ENCODE peak calls at places on chromosome 9, in four cellular contexts. One of them, this sample, is unnamed.

GRCh38 chr9:134208981-134209725 is 44.8 kb upstream of the RNU6ATAC start:
- DNase-seq in lower lobe of right lung: peak; percentile 29
- DNase-seq in epithelial cell of esophagus: no peak
- DNase-seq in PC-9: no peak
- DNase-seq in this sample: no peak

GRCh38 chr9:125404733-125405132 is 143.1 kb downstream of the GAPVD1 start:
- DNase-seq in lower lobe of right lung: no peak
- DNase-seq in epithelial cell of esophagus: no peak
- DNase-seq in PC-9: no peak
- DNase-seq in this sample: no peak

GRCh38 chr9:72982161-72982799 is 29.4 kb upstream of the ALDH1A1 start:
- DNase-seq in lower lobe of right lung: no peak
- DNase-seq in epithelial cell of esophagus: peak; percentile 31
- DNase-seq in PC-9: no peak
- DNase-seq in this sample: no peak

GRCh38 chr9:114612272-114612923 is 1.3 kb downstream of the TMEM268 start:
- DNase-seq in lower lobe of right lung: no peak
- DNase-seq in epithelial cell of esophagus: no peak
- DNase-seq in PC-9: no peak
- DNase-seq in this sample: no peak

GRCh38 chr9:5186416-5187169 is 1.2 kb upstream of the INSL6 start:
- DNase-seq in lower lobe of right lung: no peak
- DNase-seq in epithelial cell of esophagus: peak; percentile 82
- DNase-seq in PC-9: peak; percentile 44
- DNase-seq in this sample: peak; percentile 69

GRCh38 chr9:93288891-93289883 is 105.2 kb downstream of the WNK2 start:
- DNase-seq in lower lobe of right lung: peak; percentile 35
- DNase-seq in epithelial cell of esophagus: peak; percentile 43
- DNase-seq in PC-9: peak; percentile 85
- DNase-seq in this sample: no peak

GRCh38 chr9:99633260-99633659 is 188.4 kb upstream of the NR4A3 start:
- DNase-seq in lower lobe of right lung: no peak
- DNase-seq in epithelial cell of esophagus: no peak
- DNase-seq in PC-9: no peak
- DNase-seq in this sample: no peak

GRCh38 chr9:16309350-16310271 is 560.9 kb downstream of the BNC2 start:
- DNase-seq in lower lobe of right lung: no peak
- DNase-seq in epithelial cell of esophagus: peak; percentile 27
- DNase-seq in PC-9: no peak
- DNase-seq in this sample: no peak

GRCh38 chr9:89274838-89275237 is 36.2 kb upstream of the CKS2 start:
- DNase-seq in lower lobe of right lung: no peak
- DNase-seq in epithelial cell of esophagus: peak; percentile 72
- DNase-seq in PC-9: no peak
- DNase-seq in this sample: no peak

GRCh38 chr9:78821126-78821822 is 524.3 kb downstream of the PSAT1 start:
- DNase-seq in lower lobe of right lung: no peak
- DNase-seq in epithelial cell of esophagus: peak; percentile 53
- DNase-seq in PC-9: no peak
- DNase-seq in this sample: peak; percentile 22

GRCh38 chr9:129166962-129167557 is 11.0 kb downstream of the IER5L start:
- DNase-seq in lower lobe of right lung: peak; percentile 88
- DNase-seq in epithelial cell of esophagus: peak; percentile 95
- DNase-seq in PC-9: peak; percentile 90
- DNase-seq in this sample: peak; percentile 77

GRCh38 chr9:133656211-133657119 is 20.3 kb downstream of the DBH start:
- DNase-seq in lower lobe of right lung: no peak
- DNase-seq in epithelial cell of esophagus: no peak
- DNase-seq in PC-9: no peak
- DNase-seq in this sample: no peak

GRCh38 chr9:71740199-71740598 is 28.1 kb downstream of the CEMIP2 start:
- DNase-seq in lower lobe of right lung: no peak
- DNase-seq in epithelial cell of esophagus: peak; percentile 38
- DNase-seq in PC-9: peak; percentile 75
- DNase-seq in this sample: no peak

GRCh38 chr9:32384364-32385134 is at the start of gene ACO1:
- DNase-seq in lower lobe of right lung: peak; percentile 93
- DNase-seq in epithelial cell of esophagus: peak; percentile 87
- DNase-seq in PC-9: peak; percentile 62
- DNase-seq in this sample: no peak
- TF ChIP-seq CTCF in lower lobe of right lung: no peak
- TF ChIP-seq CTCF in epithelial cell of esophagus: no peak
- TF ChIP-seq CTCF in PC-9: no peak
- TF ChIP-seq CTCF in this sample: peak; percentile 6

DNA sequence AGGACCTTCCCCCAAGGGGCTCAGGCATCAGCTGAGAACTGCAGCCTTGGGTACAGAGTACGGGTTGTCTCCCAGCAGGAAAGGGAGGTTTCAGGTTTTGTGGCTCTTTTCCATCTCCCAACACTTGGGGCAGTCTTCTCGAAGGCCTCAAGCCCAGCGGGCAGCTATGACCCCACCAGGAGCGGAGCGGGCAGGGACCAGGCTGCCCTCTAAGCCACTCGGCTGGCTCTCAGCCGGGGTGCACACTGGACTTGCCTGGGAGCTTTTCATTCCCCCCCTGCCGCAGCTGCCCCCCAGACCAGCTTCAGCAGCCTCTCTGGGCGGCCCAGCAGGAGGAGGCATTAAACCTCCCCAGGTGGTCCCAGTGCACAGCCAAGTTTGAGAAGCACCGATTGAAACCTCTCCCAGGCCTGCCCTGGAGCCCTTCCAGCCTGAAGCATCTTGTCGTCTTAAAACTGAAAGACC is 20.8 kb downstream of the NTNG2 start:
- DNase-seq in lower lobe of right lung: no peak
- DNase-seq in epithelial cell of esophagus: no peak
- DNase-seq in PC-9: no peak
- DNase-seq in this sample: no peak
- TF ChIP-seq CTCF in lower lobe of right lung: no peak
- TF ChIP-seq CTCF in epithelial cell of esophagus: peak; percentile 30
- TF ChIP-seq CTCF in PC-9: no peak
- TF ChIP-seq CTCF in this sample: no peak

DNA sequence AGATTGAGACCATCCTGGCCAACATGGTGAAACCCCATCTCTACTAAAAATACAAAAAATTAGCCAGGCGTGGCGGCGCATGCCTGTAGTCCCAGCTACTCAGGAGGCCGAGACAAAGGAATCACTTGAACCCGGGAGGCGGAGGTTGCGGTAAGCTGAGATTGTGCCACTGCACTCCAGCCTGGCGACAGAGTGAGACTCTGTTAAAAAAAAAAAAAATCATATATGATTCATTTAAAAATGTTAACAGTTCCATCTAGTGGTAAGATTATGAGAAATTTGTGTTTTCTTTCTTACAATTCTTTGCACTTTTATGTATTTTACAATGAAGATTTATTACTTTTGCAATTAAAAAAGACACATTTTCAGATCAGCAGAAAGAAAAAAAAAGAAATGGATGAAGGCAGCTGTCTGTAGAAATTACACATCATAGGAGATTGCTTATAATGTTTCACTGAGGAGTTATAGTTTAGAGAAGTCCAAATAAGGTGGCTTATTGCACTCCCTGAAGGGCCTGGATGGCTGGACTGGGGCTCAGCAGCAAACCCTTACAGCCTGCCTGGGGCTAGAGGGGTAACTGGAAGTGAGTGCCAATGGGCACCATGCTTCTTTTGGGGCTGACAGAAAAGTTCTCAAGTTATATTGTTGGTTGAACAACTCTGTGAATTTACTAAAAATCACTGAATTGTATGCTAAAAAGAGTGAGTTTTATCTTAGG is 20.2 kb downstream of the C9orf153 start:
- DNase-seq in lower lobe of right lung: no peak
- DNase-seq in epithelial cell of esophagus: no peak
- DNase-seq in PC-9: no peak
- DNase-seq in this sample: no peak
- TF ChIP-seq CTCF in lower lobe of right lung: no peak
- TF ChIP-seq CTCF in epithelial cell of esophagus: no peak
- TF ChIP-seq CTCF in PC-9: peak; percentile 63
- TF ChIP-seq CTCF in this sample: peak; percentile 24

GRCh38 chr9:123073991-123074422 is 40.5 kb downstream of the GPR21 start:
- DNase-seq in lower lobe of right lung: no peak
- DNase-seq in epithelial cell of esophagus: no peak
- DNase-seq in PC-9: no peak
- DNase-seq in this sample: no peak
- TF ChIP-seq CTCF in lower lobe of right lung: no peak
- TF ChIP-seq CTCF in epithelial cell of esophagus: no peak
- TF ChIP-seq CTCF in PC-9: no peak
- TF ChIP-seq CTCF in this sample: no peak